ENCODE peak calls at places on chromosomes 4 and X, in four cellular contexts. A, S, U and C are unnamed samples.

GRCh38 chr4:160831165-160831922 is 1332.5 kb downstream of the FSTL5 start:
- DNase-seq in S (no peak), A (no peak), U (no peak), C (no peak)

GRCh38 chr4:5470318-5470889 is 238.0 kb downstream of the EVC2 start:
- DNase-seq in S (no peak), U (no peak), A (no peak), C (no peak)

GRCh38 chrX:133359466-133359865 is 55.8 kb downstream of the GPC4 start:
- DNase-seq in A (no peak), U (no peak), S (no peak), C (no peak)

GRCh38 chrX:151901821-151902220 is 10.9 kb upstream of the MAGEA4 start:
- DNase-seq in S (no peak), U (no peak), A (no peak), C (no peak)

GRCh38 chr4:23937173-23937572 is 47.3 kb upstream of the PPARGC1A start:
- DNase-seq in S (no peak), A (peak), U (no peak), C (no peak)

GRCh38 chr4:7430368-7430964 is 4.3 kb downstream of the PSAPL1 start:
- DNase-seq in S (no peak), U (no peak), A (no peak), C (no peak)

GRCh38 chrX:49876750-49877149 is 2.5 kb upstream of the USP27X start:
- DNase-seq in A (no peak), S (no peak), U (peak), C (no peak)

GRCh38 chr4:71814433-71814832 is 30.6 kb upstream of the GC start:
- DNase-seq in U (no peak), A (no peak), S (no peak), C (no peak)

GRCh38 chrX:45762699-45763647 is 562.3 kb upstream of the DIPK2B start:
- DNase-seq in A (no peak), S (no peak), U (no peak), C (no peak)

GRCh38 chr4:145545538-145546224 is 64.0 kb downstream of the SMAD1 start:
- DNase-seq in U (peak), S (no peak), A (peak), C (no peak)

GRCh38 chrX:118347131-118347530 is 1.2 kb downstream of the WDR44 start:
- DNase-seq in A (no peak), U (no peak), S (no peak), C (no peak)
- H3K27ac ChIP-seq in A (peak), U (peak), S (peak), C (no peak)

DNA sequence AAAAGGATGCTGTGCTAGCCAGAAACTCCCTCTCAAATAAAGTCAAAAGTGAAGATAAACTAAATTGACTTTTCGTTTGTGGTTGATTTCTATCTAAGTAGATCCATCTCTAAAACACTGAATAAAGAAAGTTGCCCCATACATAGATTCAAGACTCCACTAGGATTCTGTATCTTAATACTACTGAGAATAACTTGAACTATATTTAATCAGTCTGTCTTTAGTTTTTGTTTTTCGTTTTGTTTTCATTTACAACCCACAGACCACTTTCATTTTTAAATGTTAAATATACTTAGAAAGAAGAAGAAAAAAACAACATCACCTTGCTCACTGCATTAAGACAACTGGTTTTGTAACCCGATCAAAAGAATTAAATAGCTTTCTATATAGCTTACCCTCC is 655.0 kb downstream of the RPA4 start:
- DNase-seq in A (no peak), U (no peak), S (no peak), C (no peak)
- H3K27ac ChIP-seq in A (no peak), U (no peak), S (no peak), C (no peak)

GRCh38 chr4:47032405-47033106 is 1.2 kb downstream of the GABRB1 start:
- DNase-seq in A (peak), S (peak), U (peak), C (no peak)

GRCh38 chr4:47031713-47032404 is 492 bp downstream of the GABRB1 start:
- DNase-seq in S (no peak), U (no peak), A (no peak), C (no peak)

DNA sequence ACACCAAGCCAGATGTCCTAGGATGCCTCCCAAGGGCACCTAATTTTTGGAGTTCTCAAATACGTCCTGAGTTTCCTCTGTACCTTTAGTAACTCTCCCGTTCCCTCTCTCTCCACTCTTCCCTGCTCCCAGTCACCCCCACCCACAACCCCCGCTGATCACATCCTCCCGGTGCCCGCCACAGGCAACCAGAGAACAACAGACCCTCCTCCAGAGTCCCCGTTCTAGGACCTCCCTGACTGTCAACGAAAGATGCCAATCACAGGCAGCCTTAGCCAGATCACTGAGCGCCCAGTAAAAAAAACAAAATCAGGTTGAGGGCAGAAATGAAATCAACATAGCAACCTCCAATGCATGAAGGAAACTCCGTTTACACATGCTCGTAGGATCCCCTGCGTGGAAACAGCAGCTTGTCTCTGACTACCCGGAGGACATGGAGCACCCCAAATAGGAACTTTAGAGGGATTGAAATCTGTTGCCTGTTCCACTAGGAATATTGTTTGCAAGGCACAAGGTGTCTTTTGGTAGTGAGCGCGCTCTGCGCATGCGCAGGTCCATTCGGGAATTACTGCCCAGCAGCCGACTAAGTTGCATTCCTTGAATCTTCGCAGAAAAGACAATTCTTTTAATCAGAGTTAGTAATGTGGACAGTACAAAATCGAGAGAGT is at the start of gene GABRB1:
- DNase-seq in S (peak), U (peak), A (peak), C (no peak)
- H3K27ac ChIP-seq in S (no peak), U (no peak), A (no peak), C (no peak)

GRCh38 chr4:148574941-148575340 is 132.7 kb upstream of the NR3C2 start:
- DNase-seq in S (no peak), U (no peak), A (no peak), C (no peak)

GRCh38 chr4:148574066-148574465 is 131.9 kb upstream of the NR3C2 start:
- DNase-seq in A (no peak), S (no peak), U (no peak), C (no peak)

GRCh38 chr4:148575577-148575976 is 133.4 kb upstream of the NR3C2 start:
- DNase-seq in S (no peak), U (no peak), A (no peak), C (no peak)

GRCh38 chr4:148573284-148573683 is 131.1 kb upstream of the NR3C2 start:
- DNase-seq in U (no peak), S (no peak), A (no peak), C (no peak)

DNA sequence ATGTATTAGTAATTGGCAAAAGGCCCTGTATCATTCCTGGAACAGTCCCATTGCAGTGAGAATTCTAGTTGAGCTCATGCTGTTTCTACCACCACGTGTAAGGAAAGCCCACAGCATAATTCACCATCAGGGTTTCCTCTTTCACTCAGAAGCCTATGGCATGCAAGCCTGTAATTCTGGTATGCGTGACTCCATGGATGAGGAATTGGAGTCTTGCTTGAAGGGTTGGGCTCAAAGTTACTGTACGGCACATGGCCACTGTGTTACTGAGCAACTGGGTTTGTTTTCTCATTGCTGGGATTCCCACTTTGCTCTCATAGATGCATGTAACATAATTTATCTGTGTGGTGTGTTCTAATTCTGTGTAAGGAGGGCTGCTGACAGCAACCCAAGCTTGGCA is 132.3 kb upstream of the NR3C2 start:
- DNase-seq in S (no peak), U (no peak), A (no peak), C (no peak)
- H3K27ac ChIP-seq in S (no peak), U (no peak), A (no peak), C (no peak)

DNA sequence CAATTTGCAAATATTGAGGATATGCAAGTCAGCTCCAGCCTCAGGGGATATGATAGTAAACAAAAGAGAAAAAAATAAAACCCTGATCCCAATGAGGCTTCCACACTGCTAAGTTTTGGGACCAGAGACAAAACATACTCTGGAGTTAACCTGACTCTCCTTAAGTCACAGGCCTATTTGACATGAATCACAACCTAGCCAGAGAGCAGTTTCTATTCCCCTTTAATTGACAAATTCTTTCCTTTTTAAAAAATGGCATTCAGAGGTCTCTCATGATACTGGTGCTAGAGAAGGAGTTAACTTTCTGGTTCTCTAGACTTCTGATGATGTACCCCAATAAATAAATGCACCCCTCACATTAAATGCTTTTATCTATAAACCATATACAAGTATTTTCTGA is 8.8 kb downstream of the ACSL1 start:
- DNase-seq in S (no peak), A (no peak), U (no peak), C (no peak)
- H3K27ac ChIP-seq in S (peak), A (no peak), U (no peak), C (no peak)

GRCh38 chr4:126306152-126306869 is 991.6 kb downstream of the FAT4 start:
- DNase-seq in S (no peak), A (no peak), U (no peak), C (no peak)
- H3K27ac ChIP-seq in S (no peak), A (no peak), U (no peak), C (no peak)

GRCh38 chrX:72133851-72134546 is 2.3 kb upstream of the RTL5 start:
- DNase-seq in U (no peak), S (no peak), A (no peak), C (no peak)

GRCh38 chrX:72131317-72132294 is at the start of gene RTL5:
- DNase-seq in A (peak), S (peak), U (no peak), C (no peak)

GRCh38 chrX:72130156-72130761 is 1.5 kb downstream of the RTL5 start:
- DNase-seq in U (no peak), S (no peak), A (no peak), C (no peak)

GRCh38 chrX:72130762-72131231 is 918 bp downstream of the RTL5 start:
- DNase-seq in A (no peak), U (no peak), S (peak), C (no peak)

GRCh38 chrX:72132456-72132855 is 741 bp upstream of the RTL5 start:
- DNase-seq in A (no peak), S (no peak), U (no peak), C (no peak)
- H3K27ac ChIP-seq in A (no peak), S (no peak), U (no peak), C (no peak)

DNA sequence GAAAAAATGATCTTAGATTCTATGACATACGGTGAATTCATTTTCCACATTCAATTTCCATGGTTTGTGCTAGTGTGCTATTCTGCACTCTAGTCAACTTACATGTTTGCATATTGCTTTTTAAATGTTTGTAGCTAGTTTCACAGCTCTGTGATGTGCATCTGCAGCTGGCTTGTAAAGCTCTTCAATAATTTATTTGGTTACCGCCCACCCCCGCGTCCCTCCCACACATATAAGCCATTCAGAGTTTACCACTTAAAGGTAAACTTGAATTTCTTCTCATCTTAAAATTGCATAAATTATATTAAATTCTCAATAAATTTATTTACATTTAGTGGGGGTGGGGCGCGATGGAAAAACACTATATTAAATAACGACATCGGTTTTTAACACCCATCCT is 291 bp upstream of the NBDY start:
- DNase-seq in S (no peak), U (no peak), A (no peak), C (no peak)
- H3K27ac ChIP-seq in S (no peak), U (peak), A (no peak), C (no peak)

DNA sequence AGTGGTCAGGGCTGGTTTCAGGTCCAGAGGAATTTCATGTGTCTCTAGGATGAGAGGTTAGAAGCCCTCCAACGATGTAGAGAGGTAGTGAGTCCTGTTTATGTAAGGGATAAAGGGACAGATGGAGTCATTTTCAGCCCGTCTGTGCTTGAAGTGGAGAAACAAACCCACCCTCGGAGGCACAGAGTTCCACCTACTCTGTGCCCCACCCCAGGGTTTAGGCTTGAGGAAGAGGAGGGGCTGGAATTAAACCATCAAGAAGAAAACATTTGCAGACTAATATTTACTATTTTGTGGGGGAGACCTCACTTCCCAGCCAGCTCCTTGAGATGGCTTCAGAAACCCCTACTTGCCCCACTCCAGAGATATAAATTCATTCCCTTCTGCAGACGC is 857 bp upstream of the GNL3L start:
- DNase-seq in S (no peak), U (no peak), A (no peak), C (no peak)
- H3K27ac ChIP-seq in S (peak), U (peak), A (peak), C (no peak)